ENCODE peak calls at places on chromosomes 1 and 21, in seven cellular contexts. N, S, E, H, J, L and C are unnamed samples. For H3K4me1, the result is how much of the 10 kb centered on the place peaks cover.

GRCh38 chr1:15723631-15724246 is 12.3 kb upstream of the SLC25A34 start:
- DNase-seq in N (no peak), J (no peak), E (no peak), H (no peak), S (no peak), L (no peak), C (no peak)

GRCh38 chr1:164953095-164953494 is 394.1 kb downstream of the PBX1 start:
- DNase-seq in S (no peak), E (no peak), L (no peak), H (no peak), N (no peak), J (no peak), C (no peak)

GRCh38 chr1:240737761-240738265 is 125.9 kb upstream of the GREM2 start:
- DNase-seq in E (no peak), J (no peak), N (no peak), L (no peak), H (no peak), S (no peak), C (no peak)

GRCh38 chr21:34977333-34977732 is 71.8 kb downstream of the RUNX1 start:
- DNase-seq in L (no peak), E (no peak), J (no peak), N (no peak), S (no peak), H (no peak), C (no peak)

GRCh38 chr1:206457408-206457807 is 12.9 kb upstream of the IKBKE start:
- DNase-seq in E (no peak), H (no peak), L (no peak), N (no peak), S (no peak), J (peak), C (no peak)

GRCh38 chr1:219805191-219805590 is 123.2 kb downstream of the SLC30A10 start:
- DNase-seq in L (no peak), E (no peak), J (no peak), H (no peak), N (no peak), S (no peak), C (no peak)

GRCh38 chr21:34989337-34990151 is 59.6 kb downstream of the RUNX1 start:
- DNase-seq in S (no peak), E (no peak), H (no peak), L (no peak), J (no peak), N (no peak), C (no peak)

GRCh38 chr21:27649323-27649722 is 682.4 kb upstream of the ADAMTS5 start:
- DNase-seq in N (no peak), J (peak), E (no peak), H (no peak), S (no peak), L (no peak), C (no peak)

GRCh38 chr1:109338091-109338490 is 31.3 kb upstream of the MYBPHL start:
- DNase-seq in L (no peak), E (no peak), H (no peak), J (no peak), S (no peak), N (no peak), C (no peak)

GRCh38 chr21:44998086-44998620 is 58.3 kb downstream of the SLX9 start:
- DNase-seq in H (no peak), S (no peak), J (no peak), L (peak), E (peak), N (no peak), C (peak)

GRCh38 chr1:8281843-8282509 is 35.9 kb upstream of the SLC45A1 start:
- DNase-seq in H (no peak), N (no peak), L (peak), J (no peak), S (no peak), E (peak), C (no peak)

GRCh38 chr1:193951989-193952388 is 765.6 kb upstream of the B3GALT2 start:
- DNase-seq in J (no peak), H (no peak), L (no peak), S (no peak), N (no peak), E (no peak), C (no peak)

GRCh38 chr1:89620664-89621063 is 12.3 kb upstream of the LRRC8C start:
- DNase-seq in L (no peak), E (no peak), S (no peak), N (no peak), J (no peak), H (no peak), C (no peak)

GRCh38 chr1:151907363-151908139 is 1.8 kb downstream of the THEM4 start:
- DNase-seq in S (no peak), H (no peak), N (no peak), L (no peak), J (no peak), E (no peak), C (no peak)

GRCh38 chr21:39079617-39080016 is 103.6 kb downstream of the PSMG1 start:
- DNase-seq in E (peak), N (peak), S (peak), H (peak), L (peak), J (no peak), C (peak)

GRCh38 chr1:232844791-232845190 is 39.6 kb downstream of the MAP10 start:
- DNase-seq in L (no peak), H (no peak), E (no peak), S (no peak), N (no peak), J (no peak), C (no peak)

GRCh38 chr1:235938714-235939487 is 72.2 kb upstream of the LYST start:
- DNase-seq in L (no peak), H (no peak), J (peak), E (no peak), N (no peak), S (no peak), C (no peak)

GRCh38 chr1:36182734-36183133 is 26.8 kb downstream of the MAP7D1 start:
- DNase-seq in E (no peak), N (no peak), S (no peak), L (no peak), H (no peak), J (no peak), C (no peak)

GRCh38 chr1:7022058-7022457 is 236.8 kb downstream of the CAMTA1 start:
- DNase-seq in S (no peak), L (no peak), J (no peak), E (no peak), H (no peak), N (no peak), C (no peak)

GRCh38 chr1:186983327-186983726 is 154.6 kb downstream of the PLA2G4A start:
- DNase-seq in J (no peak), N (no peak), L (peak), E (no peak), S (no peak), H (peak), C (peak)

GRCh38 chr1:40248429-40248828 is 692 bp downstream of the TMCO2 start:
- DNase-seq in L (no peak), S (no peak), N (no peak), E (no peak), H (no peak), J (peak), C (no peak)

GRCh38 chr1:155051777-155052398 is 772 bp downstream of the ADAM15 start:
- DNase-seq in N (peak), E (peak), L (peak), J (peak), S (peak), H (peak), C (peak)

GRCh38 chr1:38283736-38284470 is 237.3 kb upstream of the POU3F1 start:
- DNase-seq in N (no peak), E (no peak), S (no peak), H (no peak), L (no peak), J (no peak), C (no peak)

GRCh38 chr1:226126824-226127591 is 59.5 kb downstream of the ACBD3 start:
- DNase-seq in J (no peak), S (peak), L (peak), E (no peak), N (no peak), H (peak), C (no peak)

GRCh38 chr1:159211331-159212136 is 6.9 kb downstream of the ACKR1 start:
- DNase-seq in E (peak), J (peak), S (peak), N (peak), L (no peak), H (peak), C (no peak)

GRCh38 chr1:99606306-99606705 is 39.6 kb upstream of the PALMD start:
- DNase-seq in J (no peak), E (no peak), L (no peak), H (no peak), S (no peak), N (no peak), C (no peak)

GRCh38 chr1:15760520-15761211 is 2.1 kb downstream of the FBLIM1 start:
- DNase-seq in N (peak), S (no peak), E (no peak), J (peak), H (peak), L (peak), C (peak)

GRCh38 chr1:204885288-204885711 is 14.6 kb downstream of the NFASC start:
- DNase-seq in N (no peak), J (no peak), L (peak), E (peak), H (peak), S (peak), C (no peak)
- H3K4me1 ChIP-seq in N (under half), J (under half), L (half or more), E (half or more), H (under half), S (under half), C (under half)

GRCh38 chr1:54683453-54683852 is 32.2 kb upstream of the TTC4 start:
- DNase-seq in H (no peak), J (no peak), E (no peak), S (no peak), L (no peak), N (no peak), C (no peak)

GRCh38 chr1:54680387-54680786 is 35.3 kb upstream of the TTC4 start:
- DNase-seq in N (no peak), E (no peak), L (no peak), S (no peak), H (no peak), J (no peak), C (no peak)

GRCh38 chr1:54681396-54681795 is 34.3 kb upstream of the TTC4 start:
- DNase-seq in E (no peak), N (no peak), L (no peak), H (no peak), J (no peak), S (no peak), C (no peak)

GRCh38 chr1:54685335-54685905 is 30.2 kb upstream of the TTC4 start:
- DNase-seq in L (no peak), N (no peak), J (no peak), H (no peak), S (no peak), E (no peak), C (no peak)

GRCh38 chr1:54686155-54686554 is 29.5 kb upstream of the TTC4 start:
- DNase-seq in S (no peak), N (no peak), E (no peak), J (no peak), H (no peak), L (no peak), C (no peak)
- TF ChIP-seq POLR2A in S (no peak), N (no peak), E (no peak), J (no peak), H (no peak), L (no peak), C (no peak)

GRCh38 chr1:19381261-19381660 is 69.1 kb downstream of the SLC66A1 start:
- DNase-seq in L (no peak), N (no peak), H (no peak), S (no peak), J (no peak), E (no peak), C (no peak)

GRCh38 chr1:19385869-19386591 is 73.9 kb downstream of the SLC66A1 start:
- DNase-seq in J (peak), N (peak), S (peak), E (peak), H (peak), L (peak), C (no peak)

GRCh38 chr1:19385236-19385635 is 73.1 kb downstream of the SLC66A1 start:
- DNase-seq in L (no peak), E (no peak), N (no peak), J (no peak), H (peak), S (no peak), C (no peak)

GRCh38 chr1:19384772-19385187 is 72.7 kb downstream of the SLC66A1 start:
- DNase-seq in S (no peak), E (no peak), L (no peak), J (no peak), N (no peak), H (peak), C (no peak)

GRCh38 chr1:19384113-19384512 is 72.0 kb downstream of the SLC66A1 start:
- DNase-seq in N (peak), E (peak), J (no peak), S (peak), H (peak), L (peak), C (no peak)
- H3K27ac ChIP-seq in N (no peak), E (no peak), J (no peak), S (no peak), H (peak), L (peak), C (no peak)

DNA sequence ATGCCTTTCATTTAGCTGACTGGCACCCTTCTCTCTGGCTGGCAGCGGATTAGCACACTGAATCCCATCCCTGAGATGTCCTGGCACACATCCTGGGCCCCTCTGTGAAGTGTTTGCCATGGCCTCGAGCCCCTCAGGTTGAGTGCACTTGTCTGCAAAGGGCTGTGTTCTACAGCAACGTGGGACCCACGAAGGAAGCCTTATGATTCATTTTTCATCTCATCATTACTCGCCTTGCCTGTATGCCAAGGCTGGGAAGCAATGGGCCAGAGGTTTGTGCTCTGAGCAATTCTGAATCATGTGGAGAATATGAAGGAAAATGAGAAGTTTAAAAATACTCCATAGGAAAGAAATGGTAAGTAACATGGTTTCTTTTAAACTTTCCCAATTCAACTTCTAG is 124.8 kb upstream of the LMO4 start:
- DNase-seq in N (no peak), J (no peak), L (no peak), E (no peak), S (no peak), H (no peak), C (no peak)
- H3K4me1 ChIP-seq in N (under half), J (under half), L (under half), E (under half), S (under half), H (under half), C (under half)

DNA sequence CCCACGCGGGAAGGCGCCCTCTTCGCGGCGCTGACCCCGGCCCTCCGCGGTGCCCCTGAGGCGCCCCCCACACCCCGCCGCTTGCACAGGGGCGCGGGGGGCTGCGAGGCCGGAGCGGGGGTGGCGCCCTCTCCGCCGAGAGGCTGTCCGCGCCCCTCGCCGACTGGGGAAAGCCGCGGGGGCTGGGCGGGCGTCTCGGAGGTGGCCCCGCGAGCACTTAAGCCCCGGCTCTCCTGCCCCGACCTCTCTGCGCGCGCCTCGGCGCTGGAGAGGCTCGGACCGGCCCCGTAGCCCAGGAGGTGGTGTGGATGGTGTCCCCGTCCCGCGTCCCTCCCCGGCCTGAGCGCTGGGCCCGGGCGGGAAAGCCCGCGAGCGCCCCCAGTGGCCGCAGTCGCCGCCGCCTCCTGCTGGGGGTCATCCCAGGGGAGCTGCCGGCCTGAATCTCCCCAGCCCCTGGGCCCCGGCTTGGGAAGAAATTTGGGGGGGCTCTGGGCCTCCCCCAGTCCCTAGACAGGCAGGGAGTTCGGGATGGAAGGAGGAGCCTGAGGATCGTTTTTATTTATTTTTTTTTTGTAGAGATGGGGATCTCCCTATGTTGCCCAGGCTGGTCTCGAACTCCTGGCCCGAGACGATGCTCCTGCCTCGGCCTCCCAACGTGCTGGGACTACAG is 1.9 kb upstream of the HES4 start:
- DNase-seq in J (peak), L (peak), S (peak), E (peak), N (peak), H (peak), C (peak)
- TF ChIP-seq POLR2A in J (no peak), L (no peak), S (peak), E (peak), N (peak), H (no peak), C (peak)

GRCh38 chr1:204110894-204111633 is 38.1 kb downstream of the SOX13 start:
- DNase-seq in J (no peak), S (no peak), N (no peak), L (no peak), H (no peak), E (no peak), C (no peak)

GRCh38 chr1:204106825-204107224 is 33.9 kb downstream of the SOX13 start:
- DNase-seq in L (no peak), H (no peak), N (no peak), J (no peak), E (no peak), S (no peak), C (no peak)

GRCh38 chr1:204108312-204109141 is 35.6 kb downstream of the SOX13 start:
- DNase-seq in J (peak), S (no peak), N (no peak), E (no peak), L (no peak), H (no peak), C (no peak)

GRCh38 chr1:204104331-204105222 is 31.7 kb downstream of the SOX13 start:
- DNase-seq in E (no peak), H (peak), N (no peak), J (peak), L (no peak), S (no peak), C (peak)

GRCh38 chr1:204107892-204108291 is 35.0 kb downstream of the SOX13 start:
- DNase-seq in E (no peak), S (no peak), J (peak), L (no peak), H (no peak), N (no peak), C (no peak)
- H3K27ac ChIP-seq in E (no peak), S (no peak), J (peak), L (no peak), H (no peak), N (no peak), C (no peak)

DNA sequence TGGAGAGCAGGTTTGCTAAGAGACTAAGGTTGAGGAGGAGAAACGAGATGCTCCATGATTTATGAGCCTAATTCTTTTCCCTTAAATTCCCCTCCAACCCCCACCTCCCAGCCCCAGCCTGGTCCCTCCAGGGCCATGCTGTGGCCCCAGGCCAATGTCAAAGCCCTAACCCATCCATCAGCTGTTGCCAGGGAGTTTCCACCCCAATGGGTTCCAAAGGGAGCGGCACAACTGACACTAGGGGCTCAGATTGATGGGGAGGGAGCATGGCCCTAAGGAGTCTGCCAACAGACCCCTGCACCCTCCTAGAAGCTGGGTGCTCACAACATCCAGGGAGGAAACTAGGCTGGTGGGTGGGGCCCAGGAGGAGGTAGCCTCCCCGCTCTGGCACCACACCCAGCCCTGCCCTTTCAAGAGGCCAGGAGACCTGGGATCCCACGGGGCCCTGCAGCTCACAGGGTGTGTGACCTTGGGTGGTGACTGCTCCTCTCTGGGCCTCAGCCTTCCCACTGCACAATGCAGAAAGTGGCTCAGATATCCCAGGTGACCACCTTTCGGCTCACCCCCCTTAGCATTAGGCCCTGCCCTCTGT is 12.9 kb downstream of the AHDC1 start:
- DNase-seq in J (no peak), L (no peak), H (peak), E (no peak), N (no peak), S (no peak), C (no peak)
- H3K4me1 ChIP-seq in J (under half), L (half or more), H (under half), E (under half), N (half or more), S (under half), C (half or more)

GRCh38 chr1:227318003-227318851 is at the start of gene CDC42BPA:
- DNase-seq in E (peak), N (peak), J (peak), S (peak), H (peak), L (peak), C (peak)
- TF ChIP-seq POLR2A in E (peak), N (peak), J (no peak), S (peak), H (peak), L (peak), C (no peak)

GRCh38 chr21:26297856-26298255 is 127.3 kb upstream of the APP start:
- DNase-seq in E (no peak), H (no peak), N (no peak), J (no peak), L (no peak), S (no peak), C (no peak)

GRCh38 chr21:26288033-26288432 is 117.5 kb upstream of the APP start:
- DNase-seq in L (no peak), H (no peak), E (no peak), J (no peak), S (no peak), N (no peak), C (no peak)

GRCh38 chr21:26293291-26293946 is 122.8 kb upstream of the APP start:
- DNase-seq in J (no peak), E (no peak), H (no peak), S (no peak), N (no peak), L (no peak), C (no peak)
- H3K27ac ChIP-seq in J (no peak), E (no peak), H (no peak), S (no peak), N (no peak), L (no peak), C (no peak)